ENCODE peak calls at places on chromosomes 6 and 20, in seven cellular contexts. E is H9; X is cardiac muscle cell; S is ascending aorta; Y is AG04450; K is CD8-positive, alpha-beta T cell; I is OCI-LY7. F is an unnamed sample. For H3K9me3, the result is how much of the 10 kb centered on the place peaks cover.

GRCh38 chr6:5671162-5671561 is 335.6 kb downstream of the NRN1 start:
- DNase-seq in S (no peak), E (no peak), X (no peak), K (no peak), I (no peak), Y (no peak), F (no peak)

GRCh38 chr20:4244700-4245485 is 229.5 kb upstream of the RNF24 start:
- DNase-seq in E (no peak), I (no peak), S (no peak), X (no peak), Y (no peak), K (no peak), F (no peak)

GRCh38 chr6:156791261-156791850 is 14.2 kb downstream of the ARID1B start:
- DNase-seq in K (no peak), I (peak), S (no peak), X (peak), Y (no peak), E (no peak), F (no peak)

GRCh38 chr6:45574885-45575284 is 197.2 kb upstream of the SUPT3H start:
- DNase-seq in X (no peak), K (no peak), I (no peak), S (no peak), E (no peak), Y (no peak), F (no peak)

GRCh38 chr6:48977573-48977972 is 485.5 kb downstream of the MMUT start:
- DNase-seq in S (no peak), I (no peak), X (no peak), K (no peak), E (no peak), Y (no peak), F (no peak)

GRCh38 chr20:61589055-61589385 is 337.0 kb downstream of the CDH4 start:
- DNase-seq in Y (peak), K (no peak), X (no peak), E (no peak), I (no peak), S (no peak), F (no peak)

GRCh38 chr20:10249048-10249770 is 30.6 kb downstream of the SNAP25 start:
- DNase-seq in E (peak), I (no peak), Y (no peak), X (no peak), K (no peak), S (no peak), F (no peak)

GRCh38 chr20:44295995-44296394 is 15.0 kb downstream of the FITM2 start:
- DNase-seq in I (no peak), E (no peak), S (no peak), X (peak), K (no peak), Y (no peak), F (no peak)

GRCh38 chr6:53042112-53042511 is 23.1 kb upstream of the FBXO9 start:
- DNase-seq in X (no peak), I (no peak), Y (peak), E (no peak), K (no peak), S (no peak), F (no peak)

GRCh38 chr6:157985378-157986155 is 3.9 kb downstream of the SYNJ2 start:
- DNase-seq in Y (no peak), I (no peak), S (no peak), X (no peak), K (no peak), E (no peak), F (no peak)

GRCh38 chr20:15642676-15643075 is 930.6 kb downstream of the KIF16B start:
- DNase-seq in Y (no peak), I (no peak), E (no peak), X (no peak), S (no peak), K (no peak), F (no peak)

GRCh38 chr6:5191722-5192121 is 69.0 kb downstream of the LYRM4 start:
- DNase-seq in K (no peak), X (no peak), Y (no peak), I (no peak), E (no peak), S (no peak), F (no peak)

GRCh38 chr6:74626288-74626687 is 579.6 kb downstream of the COL12A1 start:
- DNase-seq in S (no peak), E (no peak), K (no peak), Y (no peak), I (no peak), X (no peak), F (no peak)

GRCh38 chr6:13708679-13709261 is 2.9 kb downstream of the RANBP9 start:
- DNase-seq in Y (no peak), I (peak), E (no peak), X (no peak), S (no peak), K (no peak), F (no peak)

GRCh38 chr6:3529721-3530120 is 72.9 kb upstream of the SLC22A23 start:
- DNase-seq in Y (no peak), S (no peak), E (no peak), X (no peak), K (no peak), I (no peak), F (no peak)

GRCh38 chr6:135358251-135358821 is 139.2 kb downstream of the AHI1 start:
- DNase-seq in S (no peak), Y (peak), I (no peak), E (no peak), K (no peak), X (no peak), F (no peak)

GRCh38 chr6:98871057-98871456 is 36.7 kb downstream of the POU3F2 start:
- DNase-seq in E (no peak), I (no peak), Y (no peak), K (no peak), X (no peak), S (no peak), F (no peak)

GRCh38 chr20:59765599-59766177 is 161.3 kb downstream of the PHACTR3 start:
- DNase-seq in Y (no peak), K (no peak), E (peak), I (peak), S (no peak), X (no peak), F (no peak)

GRCh38 chr20:39210331-39211074 is 248.4 kb downstream of the DHX35 start:
- DNase-seq in I (no peak), E (no peak), S (no peak), X (peak), K (no peak), Y (no peak), F (no peak)

GRCh38 chr6:40406175-40406574 is 181.0 kb downstream of the LRFN2 start:
- DNase-seq in X (no peak), K (no peak), I (no peak), E (no peak), S (no peak), Y (no peak), F (no peak)

GRCh38 chr6:42030585-42031506 is 19.5 kb upstream of the TAF8 start:
- DNase-seq in X (peak), E (no peak), K (peak), Y (no peak), I (peak), S (no peak), F (no peak)

GRCh38 chr6:156789081-156789943 is 12.1 kb downstream of the ARID1B start:
- DNase-seq in X (no peak), S (no peak), Y (no peak), E (no peak), I (no peak), K (no peak), F (no peak)

GRCh38 chr6:154488802-154489437 is 21.6 kb downstream of the CNKSR3 start:
- DNase-seq in I (no peak), S (no peak), K (no peak), Y (no peak), X (no peak), E (no peak), F (no peak)

GRCh38 chr6:85455627-85456026 is 5.7 kb downstream of the NT5E start:
- DNase-seq in X (no peak), I (no peak), E (no peak), S (no peak), K (no peak), Y (no peak), F (no peak)

GRCh38 chr6:100731411-100731810 is 149.7 kb downstream of the ASCC3 start:
- DNase-seq in I (no peak), S (no peak), E (no peak), X (no peak), Y (no peak), K (no peak), F (no peak)

GRCh38 chr6:72084992-72085569 is 198.7 kb downstream of the RIMS1 start:
- DNase-seq in E (no peak), X (peak), S (no peak), Y (no peak), K (no peak), I (peak), F (no peak)

GRCh38 chr6:108163644-108164536 is 1.9 kb upstream of the NR2E1 start:
- DNase-seq in K (no peak), Y (no peak), X (no peak), S (peak), E (peak), I (no peak), F (no peak)

GRCh38 chr20:6863798-6864201 is 96.3 kb downstream of the BMP2 start:
- DNase-seq in E (no peak), S (no peak), X (no peak), K (no peak), Y (no peak), I (no peak), F (no peak)

GRCh38 chr20:47073766-47074475 is 179.3 kb downstream of the EYA2 start:
- DNase-seq in X (no peak), I (no peak), E (no peak), S (no peak), K (no peak), Y (no peak), F (no peak)

GRCh38 chr20:59120491-59120890 is 43.1 kb upstream of the ZNF831 start:
- DNase-seq in S (peak), I (peak), E (no peak), X (no peak), K (peak), Y (no peak), F (no peak)

GRCh38 chr6:127539292-127539691 is 20.2 kb upstream of the MTCL3 start:
- DNase-seq in S (no peak), I (peak), Y (no peak), K (no peak), E (no peak), X (no peak), F (no peak)

GRCh38 chr6:34031567-34032383 is 114.1 kb downstream of the GRM4 start:
- DNase-seq in X (no peak), K (no peak), S (no peak), I (peak), E (no peak), Y (no peak), F (no peak)

GRCh38 chr6:148700713-148701392 is 46.0 kb upstream of the UST start:
- DNase-seq in Y (peak), S (no peak), K (no peak), I (no peak), E (no peak), X (no peak), F (no peak)

GRCh38 chr20:48339986-48340884 is 487.6 kb downstream of the PREX1 start:
- DNase-seq in X (no peak), Y (no peak), K (no peak), E (no peak), S (no peak), I (no peak), F (no peak)

GRCh38 chr6:551405-551804 is 105.5 kb downstream of the HUS1B start:
- DNase-seq in X (peak), I (peak), S (no peak), Y (no peak), K (no peak), E (peak), F (no peak)

GRCh38 chr6:164039954-164040375 is 625.4 kb downstream of the QKI start:
- DNase-seq in S (no peak), X (no peak), K (no peak), I (no peak), E (peak), Y (no peak), F (no peak)

GRCh38 chr20:25750765-25751696 is 54.4 kb upstream of the ZNF337 start:
- DNase-seq in K (peak), E (peak), I (peak), X (peak), S (no peak), Y (no peak), F (peak)

GRCh38 chr6:169469028-169469427 is 215.4 kb upstream of the THBS2 start:
- DNase-seq in S (no peak), Y (no peak), K (no peak), I (no peak), X (no peak), E (no peak), F (no peak)
- H3K9me3 ChIP-seq in S (under half), Y (under half), K (under half), I (under half), X (under half), E (under half), F (under half)

GRCh38 chr6:12148841-12149240 is 136.7 kb downstream of the HIVEP1 start:
- DNase-seq in E (no peak), Y (no peak), K (no peak), X (no peak), S (no peak), I (no peak), F (no peak)

GRCh38 chr6:12148317-12148801 is 136.2 kb downstream of the HIVEP1 start:
- DNase-seq in K (no peak), Y (no peak), X (no peak), S (no peak), E (no peak), I (no peak), F (no peak)

GRCh38 chr6:12150812-12151432 is 138.8 kb downstream of the HIVEP1 start:
- DNase-seq in K (peak), S (no peak), E (peak), Y (no peak), X (peak), I (peak), F (no peak)

GRCh38 chr6:12149944-12150510 is 137.9 kb downstream of the HIVEP1 start:
- DNase-seq in K (no peak), I (no peak), X (no peak), E (no peak), S (no peak), Y (no peak), F (no peak)

GRCh38 chr6:12147557-12148316 is 135.6 kb downstream of the HIVEP1 start:
- DNase-seq in K (no peak), Y (no peak), E (no peak), X (no peak), S (no peak), I (no peak), F (no peak)
- TF ChIP-seq CTCF in K (no peak), Y (peak), E (peak), X (no peak), S (peak), I (no peak), F (no peak)

GRCh38 chr6:30207619-30208295 is 5.4 kb downstream of the TRIM26 start:
- DNase-seq in E (no peak), K (no peak), I (no peak), Y (no peak), S (no peak), X (no peak), F (no peak)
- H3K27ac ChIP-seq in E (no peak), K (no peak), I (peak), Y (no peak), S (peak), X (peak), F (no peak)

GRCh38 chr6:118945217-118945616 is 10.3 kb upstream of the MCM9 start:
- DNase-seq in X (no peak), S (no peak), K (no peak), Y (no peak), E (no peak), I (no peak), F (no peak)
- H3K9me3 ChIP-seq in X (under half), S (under half), K (under half), Y (under half), E (under half), I (under half), F (under half)

DNA sequence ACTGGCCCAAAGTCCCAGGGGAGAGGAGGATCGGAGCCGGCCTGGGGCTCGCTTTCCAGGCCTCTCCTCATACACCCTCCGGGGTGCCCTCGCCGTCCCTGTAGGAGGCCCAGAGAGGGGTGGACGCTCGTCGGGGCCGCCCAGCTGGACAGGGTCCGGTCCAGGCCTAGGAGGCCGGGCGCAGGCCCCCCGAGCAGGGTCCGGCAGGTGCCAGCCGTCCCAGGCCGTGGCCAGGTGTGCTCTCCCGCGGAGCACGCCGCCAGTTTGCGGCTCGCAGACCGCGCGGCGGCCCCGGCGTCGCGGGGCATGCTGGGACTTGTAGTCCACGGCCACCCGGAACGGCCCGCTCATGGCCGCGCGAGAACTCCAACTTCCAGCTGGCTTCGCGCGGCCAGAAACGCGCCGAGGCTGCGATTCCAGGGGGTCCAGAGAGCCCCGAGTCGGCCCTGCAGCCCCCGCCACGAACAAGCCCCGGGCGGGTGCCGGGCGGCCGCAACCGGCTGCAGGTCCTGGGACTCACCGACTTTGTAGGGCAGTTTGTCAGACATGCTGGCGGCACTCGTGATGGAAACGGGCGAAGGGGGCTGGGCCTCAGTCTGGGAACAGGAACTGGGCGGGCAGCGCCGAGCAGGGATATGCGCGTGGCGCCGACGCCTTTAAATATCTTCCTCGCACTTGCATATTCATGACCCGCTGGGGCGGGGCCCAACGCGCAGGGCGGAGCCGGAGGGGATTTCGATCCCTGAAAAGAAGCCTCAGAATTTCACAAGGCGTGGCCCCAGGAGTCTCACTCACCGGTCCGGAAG is at the start of gene AHCY:
- DNase-seq in Y (peak), E (peak), S (peak), I (peak), K (peak), X (peak), F (peak)
- TF ChIP-seq CTCF in Y (no peak), E (no peak), S (peak), I (no peak), K (no peak), X (no peak), F (no peak)

GRCh38 chr6:79634491-79634890 is 3.4 kb downstream of the SH3BGRL2 start:
- DNase-seq in S (no peak), I (no peak), Y (no peak), E (no peak), K (no peak), X (no peak), F (no peak)

GRCh38 chr6:79630400-79630882 is 688 bp upstream of the SH3BGRL2 start:
- DNase-seq in Y (no peak), X (no peak), K (no peak), I (no peak), S (no peak), E (no peak), F (no peak)

GRCh38 chr6:79632580-79632979 is 1.5 kb downstream of the SH3BGRL2 start:
- DNase-seq in K (no peak), I (no peak), Y (no peak), X (no peak), E (no peak), S (no peak), F (no peak)

GRCh38 chr6:79630883-79631799 is at the start of gene SH3BGRL2:
- DNase-seq in S (peak), K (peak), X (peak), I (no peak), E (peak), Y (peak), F (no peak)

GRCh38 chr6:79631800-79632172 is 657 bp downstream of the SH3BGRL2 start:
- DNase-seq in Y (no peak), S (no peak), I (no peak), X (peak), K (no peak), E (no peak), F (no peak)
- H3K27ac ChIP-seq in Y (no peak), S (no peak), I (no peak), X (peak), K (no peak), E (no peak), F (no peak)

DNA sequence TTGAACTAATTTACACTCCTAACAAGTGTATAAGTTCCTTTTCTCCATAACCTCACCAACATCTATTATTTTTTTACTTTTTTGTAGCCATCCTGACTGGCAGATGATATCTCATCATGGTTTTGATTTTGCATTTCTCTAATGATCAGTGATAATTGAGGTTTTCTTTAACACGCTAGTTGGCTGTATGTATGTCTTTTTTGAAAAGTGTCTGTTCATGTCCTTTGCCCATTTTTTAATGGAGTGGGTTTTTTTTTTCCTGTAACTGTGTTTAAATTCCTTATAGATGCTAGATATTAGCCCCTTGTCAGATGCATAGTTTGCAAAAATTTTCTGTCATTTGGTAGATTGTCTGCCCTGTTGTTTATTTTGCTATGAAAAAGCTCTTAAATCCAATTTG is 39.6 kb upstream of the TRIM39 start:
- DNase-seq in K (no peak), X (no peak), I (no peak), S (no peak), Y (no peak), E (no peak), F (no peak)
- H3K9me3 ChIP-seq in K (under half), X (under half), I (under half), S (under half), Y (under half), E (half or more), F (half or more)

DNA sequence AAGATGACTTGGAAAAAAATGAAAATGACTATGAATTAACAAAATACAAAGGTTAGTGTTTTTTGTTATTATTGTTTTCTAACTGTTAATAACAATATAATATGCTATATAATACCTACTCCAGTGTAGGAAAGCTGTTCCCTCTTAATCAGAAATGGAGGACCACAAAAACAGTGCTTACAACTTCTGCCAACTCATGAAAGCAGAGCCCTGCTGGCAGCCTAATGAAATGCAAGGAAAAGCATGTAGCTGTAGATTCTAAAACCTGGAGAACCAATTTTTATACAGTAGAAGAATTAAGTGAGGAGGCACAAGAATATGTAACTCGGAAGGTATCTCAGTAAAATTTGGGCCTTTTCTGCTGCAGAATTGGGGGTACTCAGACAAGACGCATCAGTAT is 29.4 kb downstream of the PHIP start:
- DNase-seq in K (no peak), E (peak), X (peak), Y (no peak), S (no peak), I (peak), F (no peak)
- TF ChIP-seq CTCF in K (peak), E (peak), X (peak), Y (peak), S (peak), I (peak), F (peak)

GRCh38 chr6:128657181-128657580 is 136.8 kb upstream of the PTPRK start:
- DNase-seq in Y (no peak), X (no peak), E (no peak), I (no peak), K (no peak), S (no peak), F (no peak)

GRCh38 chr6:128659878-128660622 is 139.7 kb upstream of the PTPRK start:
- DNase-seq in I (no peak), K (no peak), X (no peak), E (no peak), Y (no peak), S (no peak), F (no peak)

GRCh38 chr6:128655978-128656498 is 135.6 kb upstream of the PTPRK start:
- DNase-seq in X (no peak), E (no peak), Y (peak), S (no peak), I (no peak), K (no peak), F (no peak)
- H3K27ac ChIP-seq in X (no peak), E (no peak), Y (peak), S (no peak), I (no peak), K (no peak), F (no peak)

F was measured in CD4-positive, alpha-beta T cell.